ENCODE peak calls at places on chromosomes 2 and 18, in six cellular contexts. Z, K, Q, J, M and E are unnamed samples.

GRCh38 chr2:223896751-223897320 is 48.3 kb downstream of the WDFY1 start:
- DNase-seq in M (no peak), K (no peak), Q (peak), Z (no peak), J (no peak), E (no peak)

GRCh38 chr2:128413014-128413717 is 94.5 kb upstream of the HS6ST1 start:
- DNase-seq in K (no peak), M (no peak), Q (no peak), Z (no peak), J (no peak), E (no peak)

GRCh38 chr18:44548291-44549221 is 132.1 kb upstream of the SETBP1 start:
- DNase-seq in Q (peak), Z (no peak), J (no peak), K (peak), M (peak), E (no peak)

GRCh38 chr2:71181316-71181715 is 45.6 kb downstream of the PAIP2B start:
- DNase-seq in M (no peak), Q (peak), K (no peak), J (no peak), Z (no peak), E (peak)

GRCh38 chr2:43370705-43371104 is 144.3 kb upstream of the ZFP36L2 start:
- DNase-seq in M (no peak), Z (no peak), J (no peak), Q (no peak), K (no peak), E (no peak)

GRCh38 chr2:207112397-207112796 is 53.4 kb downstream of the KLF7 start:
- DNase-seq in Z (no peak), K (no peak), Q (peak), J (no peak), M (no peak), E (no peak)

GRCh38 chr2:229836847-229837246 is 85.0 kb downstream of the TRIP12 start:
- DNase-seq in M (no peak), K (no peak), J (no peak), Z (no peak), Q (no peak), E (no peak)

GRCh38 chr2:643334-643733 is 33.9 kb downstream of the TMEM18 start:
- DNase-seq in Z (no peak), J (no peak), K (no peak), Q (no peak), M (no peak), E (no peak)

GRCh38 chr2:27356056-27356381 is 545 bp downstream of the GTF3C2 start:
- DNase-seq in Z (no peak), K (no peak), Q (peak), J (no peak), M (peak), E (peak)

GRCh38 chr18:31376477-31376876 is at the start of gene DSG4:
- DNase-seq in J (no peak), K (no peak), Q (no peak), M (no peak), Z (no peak), E (peak)

GRCh38 chr2:101223814-101224231 is 28.9 kb upstream of the CNOT11 start:
- DNase-seq in J (no peak), Q (peak), Z (no peak), K (no peak), M (no peak), E (no peak)

GRCh38 chr2:9096761-9097160 is 93.3 kb upstream of the MBOAT2 start:
- DNase-seq in Z (no peak), Q (no peak), J (no peak), M (no peak), K (no peak), E (no peak)

GRCh38 chr2:213149332-213149875 is 2.0 kb downstream of the IKZF2 start:
- DNase-seq in K (no peak), Z (no peak), M (no peak), J (no peak), Q (peak), E (no peak)

GRCh38 chr2:85017436-85018048 is 46.6 kb downstream of the KCMF1 start:
- DNase-seq in K (no peak), J (no peak), Z (no peak), Q (peak), M (no peak), E (peak)

GRCh38 chr2:39306626-39307025 is 62.9 kb upstream of the CDKL4 start:
- DNase-seq in Z (no peak), J (no peak), M (no peak), Q (no peak), K (no peak), E (no peak)

GRCh38 chr18:40222736-40223135 is 1732.3 kb upstream of the PIK3C3 start:
- DNase-seq in Z (no peak), K (no peak), J (no peak), M (no peak), Q (peak), E (no peak)

GRCh38 chr2:178419123-178419522 is 31.9 kb downstream of the PRKRA start:
- DNase-seq in M (no peak), J (no peak), K (no peak), Z (no peak), Q (peak), E (peak)

GRCh38 chr2:181309576-181309975 is 147.6 kb upstream of the ITGA4 start:
- DNase-seq in Z (no peak), Q (no peak), J (no peak), M (no peak), K (no peak), E (no peak)

GRCh38 chr2:95530734-95531133 is 46.2 kb upstream of the TRIM43B start:
- DNase-seq in Z (no peak), Q (peak), M (no peak), K (no peak), J (peak), E (peak)

GRCh38 chr2:241894056-241894641 is 24.6 kb downstream of the RTP5 start:
- DNase-seq in Z (peak), K (no peak), J (no peak), M (no peak), Q (no peak), E (no peak)

GRCh38 chr2:236899945-236900640 is 185.6 kb upstream of the COPS8 start:
- DNase-seq in M (no peak), K (no peak), J (no peak), Z (no peak), Q (no peak), E (no peak)

GRCh38 chr2:219384872-219385271 is 2.8 kb downstream of the DNPEP start:
- DNase-seq in J (no peak), K (no peak), M (no peak), Q (no peak), Z (no peak), E (no peak)

GRCh38 chr18:28736223-28736622 is 559.3 kb upstream of the CDH2 start:
- DNase-seq in J (no peak), K (no peak), Z (no peak), M (no peak), Q (peak), E (no peak)

GRCh38 chr2:14540003-14540402 is 92.5 kb upstream of the LRATD1 start:
- DNase-seq in K (no peak), Q (no peak), J (no peak), Z (no peak), M (no peak), E (peak)

GRCh38 chr2:51032748-51033355 is 920 bp upstream of the NRXN1 start:
- DNase-seq in J (no peak), Z (no peak), M (no peak), Q (no peak), K (no peak), E (no peak)

GRCh38 chr2:19009510-19009909 is 348.9 kb downstream of the OSR1 start:
- DNase-seq in K (no peak), Z (no peak), M (no peak), Q (no peak), J (no peak), E (peak)

GRCh38 chr2:232457121-232458011 is 1.4 kb downstream of the ALPI start:
- DNase-seq in K (no peak), M (no peak), J (no peak), Q (no peak), Z (no peak), E (no peak)

GRCh38 chr2:74357627-74358026 is 14.4 kb upstream of the SLC4A5 start:
- DNase-seq in K (no peak), J (no peak), Q (peak), Z (no peak), M (no peak), E (no peak)

GRCh38 chr2:44578401-44579135 is 216.8 kb downstream of the CAMKMT start:
- DNase-seq in Q (peak), M (no peak), J (no peak), Z (no peak), K (no peak), E (peak)

GRCh38 chr2:230348792-230349191 is 21.8 kb downstream of the SP140L start:
- DNase-seq in K (no peak), Z (no peak), J (no peak), Q (no peak), M (no peak), E (no peak)

GRCh38 chr2:238720232-238720672 is 127.6 kb upstream of the TWIST2 start:
- DNase-seq in J (no peak), M (peak), Z (peak), Q (peak), K (peak), E (peak)

GRCh38 chr2:189002079-189002478 is 27.9 kb downstream of the COL3A1 start:
- DNase-seq in J (no peak), K (no peak), Z (no peak), M (no peak), Q (peak), E (peak)

GRCh38 chr2:75552222-75552621 is 8.5 kb downstream of the EVA1A start:
- DNase-seq in Z (no peak), M (no peak), J (no peak), Q (no peak), K (no peak), E (no peak)

GRCh38 chr2:223529676-223530075 is 72.5 kb downstream of the SCG2 start:
- DNase-seq in M (no peak), Z (no peak), Q (no peak), J (peak), K (no peak), E (no peak)

GRCh38 chr2:216491757-216492635 is 6.6 kb upstream of the RPL37A start:
- DNase-seq in M (no peak), J (no peak), Q (no peak), Z (no peak), K (no peak), E (no peak)

GRCh38 chr2:83081835-83082522 is 1377.1 kb downstream of the SUCLG1 start:
- DNase-seq in Z (no peak), J (peak), K (no peak), M (no peak), Q (peak), E (peak)

GRCh38 chr2:192741889-192742288 is 547.2 kb upstream of the TMEFF2 start:
- DNase-seq in Z (no peak), J (no peak), Q (no peak), K (no peak), M (no peak), E (peak)

DNA sequence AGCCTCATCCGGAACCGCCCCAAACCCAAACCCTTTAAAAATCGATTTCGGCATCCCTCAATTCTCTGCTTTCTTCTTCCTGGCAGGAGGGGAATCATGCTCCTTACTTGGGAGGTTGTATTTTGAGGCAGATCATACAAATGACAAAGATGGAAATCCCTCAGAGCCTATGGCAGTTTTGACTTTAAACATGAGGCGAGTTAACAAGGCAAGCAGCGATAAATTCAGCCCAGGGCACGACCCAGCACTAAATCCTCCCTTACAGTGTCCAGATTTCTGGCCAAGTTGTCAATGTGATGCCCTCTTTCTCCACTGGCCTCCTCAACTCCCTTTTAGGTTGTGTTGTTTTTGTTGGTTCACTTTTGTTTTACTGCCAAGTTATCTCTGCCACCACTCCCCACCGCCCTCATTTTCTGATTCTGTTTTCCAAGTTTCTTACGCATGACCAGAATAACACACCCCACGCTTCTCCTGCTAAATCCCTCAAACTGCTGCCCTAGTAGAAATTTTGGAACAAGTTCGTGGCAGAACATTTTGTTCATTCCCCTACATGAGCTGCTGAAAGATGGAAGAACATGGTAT is 68.3 kb downstream of the CTAGE1 start:
- DNase-seq in M (no peak), Q (peak), K (no peak), Z (no peak), J (no peak), E (no peak)
- H3K4me3 ChIP-seq in M (peak), Q (peak), K (peak), Z (peak), J (peak), E (no peak)

GRCh38 chr18:23618862-23619387 is 32.6 kb upstream of the NPC1 start:
- DNase-seq in J (no peak), M (no peak), Z (no peak), K (no peak), Q (no peak), E (no peak)
- H3K4me3 ChIP-seq in J (peak), M (peak), Z (peak), K (peak), Q (peak), E (no peak)

GRCh38 chr2:127104166-127104660 is 2.7 kb downstream of the BIN1 start:
- DNase-seq in Z (no peak), Q (no peak), K (no peak), M (no peak), J (no peak), E (no peak)
- H3K4me3 ChIP-seq in Z (no peak), Q (no peak), K (no peak), M (no peak), J (no peak), E (no peak)

DNA sequence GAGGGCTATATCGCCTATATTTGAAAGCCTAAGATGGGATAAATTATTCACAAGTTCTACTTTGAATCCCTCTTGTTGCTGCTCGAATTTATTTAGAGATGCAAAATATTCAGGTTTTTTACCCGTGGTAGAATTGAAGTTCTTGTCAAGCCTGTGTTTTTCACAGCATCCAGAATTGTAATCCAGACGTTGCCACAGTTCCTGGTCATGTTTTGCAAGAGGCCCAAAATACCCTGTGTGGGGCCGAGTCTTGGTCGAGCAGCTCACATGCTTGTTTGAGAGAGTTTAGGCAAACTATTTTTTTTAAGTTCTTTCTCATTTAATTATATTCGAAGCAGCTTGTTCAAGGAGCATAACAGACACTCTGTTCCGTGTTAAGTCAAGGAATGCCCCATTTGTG is 2.6 kb downstream of the SALL3 start:
- DNase-seq in Q (no peak), J (no peak), M (no peak), Z (no peak), K (no peak), E (no peak)
- H3K4me3 ChIP-seq in Q (no peak), J (no peak), M (no peak), Z (no peak), K (no peak), E (no peak)

GRCh38 chr18:9575558-9575957 is 38.8 kb downstream of the PPP4R1 start:
- DNase-seq in Q (peak), K (peak), Z (peak), J (peak), M (peak), E (peak)

GRCh38 chr18:9577361-9577760 is 37.0 kb downstream of the PPP4R1 start:
- DNase-seq in K (no peak), Q (no peak), M (no peak), J (no peak), Z (no peak), E (no peak)

GRCh38 chr18:9578306-9578705 is 36.1 kb downstream of the PPP4R1 start:
- DNase-seq in Q (peak), M (no peak), J (no peak), Z (no peak), K (no peak), E (peak)

GRCh38 chr18:9571546-9571945 is 42.8 kb downstream of the PPP4R1 start:
- DNase-seq in Z (no peak), Q (no peak), M (no peak), J (no peak), K (no peak), E (no peak)

GRCh38 chr18:9574473-9575115 is 39.8 kb downstream of the PPP4R1 start:
- DNase-seq in M (no peak), Z (no peak), K (no peak), Q (no peak), J (no peak), E (no peak)
- H3K4me3 ChIP-seq in M (no peak), Z (no peak), K (no peak), Q (no peak), J (no peak), E (no peak)